ENCODE peak calls at places on chromosome 2, in nine cellular contexts. H is thoracic aorta, W is GM12878, M is foreskin fibroblast, E is IMR-90, D is upper lobe of left lung, X is endodermal cell, F is spleen, S is astrocyte of the cerebellum. N is an unnamed sample.

GRCh38 chr2:191907545-191907944 is 60.7 kb upstream of the CAVIN2 start:
- DNase-seq in H (no peak), W (no peak), M (no peak), E (no peak), D (no peak), X (no peak), F (no peak), S (no peak), N (no peak)

GRCh38 chr2:233021771-233022170 is 8.7 kb upstream of the NGEF start:
- DNase-seq in H (no peak), W (no peak), M (no peak), E (peak), D (no peak), X (no peak), F (peak), S (no peak), N (peak)

GRCh38 chr2:26957524-26957923 is 12.9 kb upstream of the MAPRE3 start:
- DNase-seq in H (no peak), W (no peak), M (no peak), E (no peak), D (no peak), X (no peak), F (no peak), S (no peak), N (no peak)

GRCh38 chr2:119491776-119492525 is 32.3 kb downstream of the SCTR start:
- DNase-seq in H (no peak), W (no peak), M (peak), E (peak), D (no peak), X (peak), F (no peak), S (peak), N (peak)

GRCh38 chr2:172783091-172783898 is 47.6 kb downstream of the RAPGEF4 start:
- DNase-seq in H (no peak), W (no peak), M (peak), E (peak), D (no peak), X (peak), F (no peak), S (peak), N (peak)

GRCh38 chr2:234840336-234840735 is 111.5 kb upstream of the SH3BP4 start:
- DNase-seq in H (no peak), W (no peak), M (peak), E (peak), D (no peak), X (peak), F (no peak), S (peak), N (peak)

GRCh38 chr2:109351164-109351756 is 222.3 kb downstream of the SH3RF3 start:
- DNase-seq in H (peak), W (no peak), M (peak), E (peak), D (peak), X (peak), F (no peak), S (peak), N (peak)

GRCh38 chr2:240186191-240186725 is 45.8 kb upstream of the OTOS start:
- DNase-seq in H (no peak), W (no peak), M (no peak), E (no peak), D (no peak), X (peak), F (peak), S (no peak), N (no peak)

GRCh38 chr2:22326250-22326649 is 1058.7 kb upstream of the KLHL29 start:
- DNase-seq in H (no peak), W (no peak), M (no peak), E (no peak), D (no peak), X (no peak), F (no peak), S (no peak), N (no peak)

GRCh38 chr2:59900728-59901452 is 652.6 kb downstream of the BCL11A start:
- DNase-seq in H (no peak), W (no peak), M (no peak), E (no peak), D (no peak), X (no peak), F (no peak), S (no peak), N (no peak)

GRCh38 chr2:7997279-7997678 is 684.6 kb upstream of the ID2 start:
- DNase-seq in H (no peak), W (no peak), M (no peak), E (no peak), D (no peak), X (no peak), F (no peak), S (no peak), N (no peak)

GRCh38 chr2:228548230-228548629 is 366.7 kb upstream of the SPHKAP start:
- DNase-seq in H (no peak), W (no peak), M (peak), E (peak), D (no peak), X (no peak), F (no peak), S (no peak), N (peak)

GRCh38 chr2:99154643-99155536 is at the start of the genes LIPT1 and TSGA10:
- DNase-seq in H (peak), W (peak), M (peak), E (peak), D (peak), X (peak), F (peak), S (peak), N (peak)
- TF ChIP-seq CTCF in H (no peak), W (no peak), M (peak), E (peak), D (peak), X (peak), F (peak), S (peak), N (peak)

GRCh38 chr2:9737053-9737875 is 106.0 kb upstream of the TAF1B start:
- DNase-seq in H (no peak), W (no peak), M (no peak), E (peak), D (no peak), X (no peak), F (no peak), S (no peak), N (no peak)

GRCh38 chr2:9738062-9738717 is 105.1 kb upstream of the TAF1B start:
- DNase-seq in H (no peak), W (no peak), M (no peak), E (no peak), D (no peak), X (no peak), F (no peak), S (no peak), N (no peak)

GRCh38 chr2:9740382-9741040 is 102.8 kb upstream of the TAF1B start:
- DNase-seq in H (no peak), W (no peak), M (no peak), E (no peak), D (no peak), X (no peak), F (no peak), S (no peak), N (no peak)

GRCh38 chr2:9739508-9739907 is 103.8 kb upstream of the TAF1B start:
- DNase-seq in H (no peak), W (no peak), M (no peak), E (no peak), D (peak), X (no peak), F (peak), S (no peak), N (no peak)

DNA sequence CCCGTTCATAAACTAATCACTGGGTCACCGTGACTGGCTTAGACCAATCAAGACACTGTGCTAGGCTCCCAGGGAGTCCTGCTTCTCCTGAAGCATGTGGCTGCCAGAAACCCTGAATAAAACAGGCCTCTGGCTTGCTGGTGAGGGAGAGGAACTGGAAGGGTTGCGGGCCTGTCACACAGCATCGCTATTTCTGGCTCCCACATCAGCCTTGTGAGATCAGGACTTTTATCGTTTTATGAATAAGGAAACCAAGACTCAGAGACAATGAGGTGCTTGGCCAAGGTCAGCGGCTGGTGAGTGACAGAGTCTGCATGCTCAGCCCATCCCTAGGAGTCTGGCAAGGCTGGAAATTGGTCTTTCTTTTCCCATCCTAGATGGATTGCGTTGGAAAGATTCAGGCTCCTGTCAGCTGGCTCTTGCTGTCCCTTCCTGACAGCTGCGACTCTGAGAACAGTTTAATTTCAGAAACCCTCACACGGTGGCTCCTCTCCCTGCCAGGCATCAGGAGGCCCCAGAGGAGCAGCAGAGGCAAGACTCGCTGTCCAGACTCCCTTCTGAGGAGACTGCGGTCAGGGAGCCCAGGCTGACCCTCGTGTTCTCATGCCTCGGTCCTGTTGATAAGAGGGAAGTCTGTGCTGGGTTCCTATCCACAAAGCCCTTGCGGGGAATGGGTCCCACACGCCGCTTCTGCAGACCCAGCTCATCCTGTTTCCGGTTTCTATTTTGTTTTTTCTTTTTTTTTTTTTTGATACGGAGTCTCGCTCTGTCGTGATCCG is 104.4 kb upstream of the TAF1B start:
- DNase-seq in H (no peak), W (no peak), M (no peak), E (no peak), D (no peak), X (no peak), F (no peak), S (no peak), N (no peak)
- H3K4me3 ChIP-seq in H (peak), W (no peak), M (no peak), E (no peak), D (peak), X (no peak), F (peak), S (no peak), N (no peak)

DNA sequence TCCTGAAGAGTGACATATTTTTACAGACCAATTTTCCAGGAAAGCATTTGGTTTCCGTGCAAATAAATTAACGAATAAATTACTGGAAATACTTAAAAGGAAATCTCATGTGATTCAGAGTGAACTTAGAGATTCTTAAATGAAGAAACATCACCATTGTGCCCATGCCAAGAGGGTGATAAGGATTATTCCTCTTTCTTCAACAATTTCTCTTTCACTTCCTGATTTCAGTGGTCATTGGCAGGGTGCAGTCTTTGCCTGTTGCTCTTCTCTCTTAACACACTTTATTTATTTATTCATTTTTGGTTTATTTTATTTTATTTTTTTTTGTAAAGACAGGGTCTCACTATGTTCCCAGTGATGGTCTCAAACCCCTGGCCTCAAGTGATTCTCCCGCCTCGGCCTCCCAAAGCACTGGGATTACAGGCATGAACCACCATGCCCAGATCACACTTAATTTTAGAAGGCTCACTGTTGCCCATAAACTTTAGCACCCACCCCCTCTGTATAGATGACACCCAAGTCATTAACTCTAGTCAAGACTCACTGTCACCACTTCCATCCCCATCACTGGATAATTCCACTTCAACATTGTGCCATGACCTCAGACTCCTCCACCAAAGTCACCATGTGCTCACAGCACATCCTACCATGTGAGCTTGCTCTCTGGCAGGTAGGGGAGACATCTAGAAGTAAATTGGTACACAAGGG is 92.5 kb upstream of the CERS6 start:
- DNase-seq in H (no peak), W (no peak), M (no peak), E (no peak), D (no peak), X (no peak), F (no peak), S (no peak), N (no peak)
- TF ChIP-seq CTCF in H (no peak), W (no peak), M (no peak), E (no peak), D (no peak), X (no peak), F (no peak), S (no peak), N (no peak)

GRCh38 chr2:182432051-182432450 is 5.2 kb upstream of the PDE1A start:
- DNase-seq in H (no peak), W (no peak), M (no peak), E (peak), D (no peak), X (no peak), F (no peak), S (no peak), N (no peak)

GRCh38 chr2:182426915-182427233 is at the start of gene PDE1A:
- DNase-seq in H (no peak), W (no peak), M (no peak), E (no peak), D (no peak), X (no peak), F (no peak), S (no peak), N (no peak)

GRCh38 chr2:182422864-182423263 is 4.0 kb downstream of the PDE1A start:
- DNase-seq in H (no peak), W (no peak), M (no peak), E (no peak), D (no peak), X (no peak), F (no peak), S (no peak), N (no peak)

DNA sequence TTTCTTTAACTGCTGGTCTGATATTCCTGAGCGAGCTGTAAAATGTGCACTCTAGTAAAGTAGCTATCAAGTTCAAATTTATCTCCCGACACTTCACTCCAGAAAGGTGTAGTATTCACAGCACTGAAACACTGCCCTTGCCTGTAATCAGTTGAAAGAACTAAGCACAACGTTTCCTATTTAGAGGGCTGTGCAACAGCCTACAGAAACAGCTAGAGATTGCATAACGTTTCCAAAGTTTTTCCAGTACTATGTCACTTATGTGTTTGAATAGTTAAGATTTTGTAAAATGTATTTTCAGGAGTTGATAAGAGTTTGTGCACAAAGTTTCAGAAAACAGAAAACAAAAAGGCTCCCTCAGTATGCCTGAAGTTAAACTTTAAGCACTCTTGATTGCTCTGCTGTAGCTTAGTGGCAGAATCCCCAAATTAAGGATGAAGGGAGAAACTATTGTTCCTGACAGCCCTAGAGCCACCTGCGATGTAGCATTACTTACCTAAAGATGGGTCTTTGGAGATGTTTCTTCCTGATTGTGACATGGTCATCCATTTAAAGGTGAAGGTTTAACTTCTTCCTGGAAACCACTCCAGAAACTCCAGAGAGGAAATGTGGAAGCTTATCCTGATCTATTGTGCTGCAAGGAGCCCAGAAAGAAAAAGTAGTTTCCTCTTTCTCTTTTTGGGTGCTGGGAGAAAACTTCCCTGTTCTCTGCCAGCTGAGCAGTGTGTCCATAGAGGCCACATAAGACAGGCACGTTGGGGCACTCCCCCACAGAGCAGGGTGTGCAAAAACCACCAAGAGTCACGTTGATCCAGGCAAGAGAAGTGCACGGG is 538 bp downstream of the PDE1A start:
- DNase-seq in H (no peak), W (no peak), M (no peak), E (peak), D (no peak), X (peak), F (no peak), S (no peak), N (no peak)
- H3K4me3 ChIP-seq in H (peak), W (no peak), M (peak), E (peak), D (peak), X (no peak), F (no peak), S (no peak), N (no peak)

DNA sequence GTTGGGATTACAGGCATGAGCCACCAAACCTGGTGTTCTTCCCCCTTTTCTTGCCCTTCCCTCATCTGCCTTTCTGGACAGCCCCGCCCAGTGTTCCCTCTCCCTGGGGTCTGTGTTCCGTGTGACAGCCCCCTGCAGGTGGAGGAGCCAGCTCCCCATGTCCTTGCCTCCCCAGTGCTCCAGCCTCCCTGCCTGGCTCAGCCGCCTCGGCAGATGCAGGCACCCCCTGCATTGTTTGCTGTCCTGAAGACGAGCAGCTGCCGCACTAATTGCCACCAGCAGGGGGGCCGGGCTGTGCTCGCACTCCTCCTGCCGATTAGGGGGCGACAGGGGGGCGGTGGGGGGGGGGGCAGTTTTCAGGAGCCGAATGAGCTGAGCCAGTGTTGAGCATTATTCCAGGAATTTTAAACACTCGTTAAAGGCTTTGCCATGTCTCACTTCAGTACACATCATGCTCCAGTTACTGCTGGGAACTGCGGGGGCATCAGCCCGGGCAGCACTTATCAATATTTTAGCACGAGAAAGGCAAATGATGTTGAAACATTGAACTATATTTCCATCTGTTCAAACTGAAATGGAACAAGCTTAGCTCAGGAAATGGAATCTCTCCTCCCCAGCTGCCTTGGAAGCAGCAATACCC is 23.3 kb downstream of the SIX3 start:
- DNase-seq in H (no peak), W (no peak), M (no peak), E (no peak), D (no peak), X (peak), F (no peak), S (no peak), N (no peak)
- TF ChIP-seq CTCF in H (no peak), W (no peak), M (peak), E (peak), D (no peak), X (peak), F (no peak), S (no peak), N (peak)

GRCh38 chr2:130252880-130253645 is 54.8 kb upstream of the TUBA3E start:
- DNase-seq in H (no peak), W (no peak), M (no peak), E (no peak), D (peak), X (no peak), F (no peak), S (no peak), N (peak)
- H3K4me3 ChIP-seq in H (no peak), W (no peak), M (peak), E (no peak), D (peak), X (no peak), F (no peak), S (peak), N (peak)

DNA sequence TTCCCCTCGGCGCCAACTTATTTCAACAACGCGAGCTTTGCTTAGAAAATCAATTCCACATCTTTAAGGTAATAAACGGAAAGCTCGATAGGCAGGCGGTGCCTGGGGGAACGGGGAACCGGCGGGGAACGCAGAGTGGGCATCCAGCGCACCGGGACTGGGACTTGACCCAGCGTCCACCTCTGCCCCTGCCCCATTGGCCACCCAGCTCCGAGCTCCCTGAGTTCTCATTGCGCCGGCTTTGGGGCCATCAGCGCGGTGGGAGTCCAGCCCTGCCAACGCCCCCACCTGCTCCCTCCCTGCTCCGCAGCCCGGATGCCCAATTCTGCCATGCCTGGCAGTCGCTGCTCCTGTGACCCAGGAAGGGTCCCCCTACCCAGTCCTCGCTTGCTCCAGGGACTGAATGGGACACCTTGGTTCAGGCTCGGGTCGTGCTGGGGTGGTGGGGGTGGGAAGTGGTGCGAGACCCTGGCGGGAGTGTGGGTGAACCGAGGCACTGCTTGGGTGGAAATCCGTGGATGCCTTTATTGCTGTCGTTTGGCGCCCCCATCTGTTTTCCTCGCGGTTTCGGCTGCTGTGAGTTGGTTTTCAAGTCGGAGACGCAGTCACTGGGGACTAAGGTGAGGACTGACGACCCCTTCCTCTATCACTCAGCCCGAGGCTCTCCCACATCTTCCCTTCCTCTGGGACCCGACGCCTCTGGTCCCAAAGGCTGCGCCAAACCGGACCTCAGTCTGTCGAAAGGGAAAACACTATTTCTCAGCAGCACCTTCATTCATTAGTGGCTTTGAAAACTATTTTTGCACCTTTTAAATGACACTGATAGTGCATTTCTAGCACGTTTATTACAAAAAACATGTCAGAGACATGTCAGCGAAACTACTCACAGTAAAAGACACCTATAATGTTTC is 2.4 kb upstream of the EVX2 start:
- DNase-seq in H (no peak), W (no peak), M (no peak), E (peak), D (peak), X (peak), F (no peak), S (peak), N (peak)
- TF ChIP-seq CTCF in H (peak), W (peak), M (peak), E (peak), D (no peak), X (peak), F (no peak), S (peak), N (peak)

N was measured in epithelial cell of esophagus.